ENCODE peak calls at places on chromosomes 2 and 18, in nine cellular contexts. O, W, K, U, I, M, L, A and H are unnamed samples.

GRCh38 chr2:1591978-1592907 is 152.1 kb downstream of the PXDN start:
- DNase-seq in O (peak; percentile 66), W (no peak), K (peak; percentile 91), U (peak; percentile 88), I (peak; percentile 90), M (peak; percentile 41), L (peak; percentile 72), A (no peak), H (peak; percentile 95)

GRCh38 chr2:120520929-120521912 is 175.3 kb downstream of the INHBB start:
- DNase-seq in O (peak; percentile 41), W (no peak), K (no peak), U (no peak), I (no peak), M (peak; percentile 56), L (no peak), A (no peak), H (peak; percentile 85)

GRCh38 chr2:98445708-98446577 is 1.3 kb downstream of the INPP4A start:
- DNase-seq in O (peak; percentile 24), W (no peak), K (no peak), U (peak; percentile 31), I (no peak), M (no peak), L (no peak), A (no peak), H (no peak)

GRCh38 chr18:79949571-79950439 is 1.6 kb downstream of the SLC66A2 start:
- DNase-seq in O (no peak), W (peak; percentile 44), K (no peak), U (no peak), I (peak; percentile 17), M (peak; percentile 51), L (peak; percentile 60), A (no peak), H (no peak)

GRCh38 chr2:145094353-145094752 is 574.4 kb upstream of the ZEB2 start:
- DNase-seq in O (no peak), W (no peak), K (no peak), U (peak; percentile 75), I (no peak), M (no peak), L (no peak), A (no peak), H (no peak)

GRCh38 chr2:216142540-216142939 is 33.4 kb downstream of the XRCC5 start:
- DNase-seq in O (peak; percentile 7), W (peak; percentile 58), K (no peak), U (peak; percentile 91), I (no peak), M (no peak), L (no peak), A (no peak), H (no peak)

GRCh38 chr2:45964226-45964841 is 312.9 kb downstream of the PRKCE start:
- DNase-seq in O (peak; percentile 98), W (no peak), K (peak; percentile 71), U (peak; percentile 90), I (peak; percentile 63), M (peak; percentile 85), L (peak; percentile 60), A (peak; percentile 97), H (no peak)

GRCh38 chr18:49011291-49011746 is 60.6 kb upstream of the SMAD7 start:
- DNase-seq in O (no peak), W (no peak), K (no peak), U (no peak), I (no peak), M (peak; percentile 3), L (no peak), A (no peak), H (no peak)

GRCh38 chr2:20180676-20181648 is 44.0 kb downstream of the SDC1 start:
- DNase-seq in O (no peak), W (no peak), K (no peak), U (no peak), I (no peak), M (peak; percentile 7), L (no peak), A (no peak), H (no peak)

GRCh38 chr2:142741764-142742269 is 135.6 kb upstream of the KYNU start:
- DNase-seq in O (peak; percentile 23), W (peak; percentile 46), K (no peak), U (peak; percentile 14), I (no peak), M (no peak), L (no peak), A (no peak), H (no peak)

GRCh38 chr2:178912416-178913056 is 105.3 kb upstream of the TTN start:
- DNase-seq in O (peak; percentile 85), W (no peak), K (no peak), U (peak; percentile 26), I (no peak), M (no peak), L (no peak), A (no peak), H (no peak)
- H3K36me3 ChIP-seq in O (no peaks in the 10 kb centered on the region), W (no peaks in the 10 kb centered on the region), K (no peaks in the 10 kb centered on the region), U (no peaks in the 10 kb centered on the region), I (no peaks in the 10 kb centered on the region), M (no peaks in the 10 kb centered on the region), L (no peaks in the 10 kb centered on the region), A (no peaks in the 10 kb centered on the region), H (no peaks in the 10 kb centered on the region)

DNA sequence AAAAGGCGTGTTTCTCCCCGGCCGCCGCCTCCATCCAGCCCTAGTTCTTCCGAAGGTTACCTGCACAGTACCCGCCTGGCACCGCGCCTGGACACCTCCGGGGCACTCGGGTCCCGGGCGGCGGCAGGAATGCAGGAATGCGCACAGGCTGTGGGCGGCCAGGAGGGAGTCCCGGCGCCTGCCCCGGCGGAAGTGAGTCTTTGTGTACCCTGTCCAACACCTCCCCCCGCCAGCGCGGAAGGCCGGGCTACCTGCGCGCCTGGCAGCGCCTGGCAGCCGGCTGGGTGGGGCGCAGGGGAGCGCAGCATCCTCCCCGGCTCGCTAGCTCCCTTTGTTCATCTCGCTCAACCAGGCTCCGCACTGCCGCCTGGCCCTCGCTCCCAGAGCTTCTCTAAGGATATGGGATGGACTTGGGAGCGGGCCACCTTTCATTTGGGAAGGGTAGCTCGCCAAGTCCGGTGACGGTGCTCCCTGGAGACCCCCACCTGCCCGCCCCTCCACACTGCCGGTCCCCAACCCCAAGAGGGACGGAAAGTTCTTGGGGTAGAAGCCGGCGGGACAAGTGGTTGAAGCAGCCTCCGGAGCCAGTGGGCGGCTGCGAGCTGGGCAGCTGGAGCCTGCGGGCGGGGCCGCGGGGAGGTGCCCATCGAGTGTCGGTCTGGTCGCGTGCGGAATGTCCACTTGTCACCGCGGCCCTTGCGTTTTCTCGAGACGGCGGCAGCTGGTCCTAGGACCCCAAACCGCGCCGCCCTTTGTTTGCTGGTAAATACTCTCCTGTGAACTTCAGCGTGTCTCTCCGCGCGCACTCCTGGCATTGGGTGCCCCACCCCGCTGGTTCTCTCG is 1.2 kb upstream of the ST6GAL2 start:
- DNase-seq in O (peak; percentile 37), W (peak; percentile 6), K (no peak), U (peak; percentile 25), I (peak; percentile 23), M (no peak), L (peak; percentile 30), A (no peak), H (no peak)
- H3K4me3 ChIP-seq in O (peak overlapping the region; percentile 18), W (no peak overlapping the region), K (peak overlapping the region; percentile 45), U (no peak overlapping the region), I (peak overlapping the region; percentile 26), M (no peak overlapping the region), L (peak overlapping the region; percentile 70), A (peak overlapping the region; percentile 33), H (no peak overlapping the region)

GRCh38 chr2:70994445-70995226 is at the start of gene TEX261:
- DNase-seq in O (peak; percentile 67), W (peak; percentile 93), K (peak; percentile 82), U (peak; percentile 83), I (peak; percentile 88), M (peak; percentile 88), L (peak; percentile 91), A (no peak), H (peak; percentile 96)

GRCh38 chr2:70992945-70993688 is 1.6 kb downstream of the TEX261 start:
- DNase-seq in O (no peak), W (no peak), K (peak; percentile 38), U (no peak), I (peak; percentile 9), M (no peak), L (no peak), A (no peak), H (no peak)

GRCh38 chr2:70994055-70994444 is 623 bp downstream of the TEX261 start:
- DNase-seq in O (peak; percentile 10), W (no peak), K (peak; percentile 58), U (no peak), I (no peak), M (no peak), L (no peak), A (no peak), H (no peak)

GRCh38 chr2:70993689-70993986 is 1.0 kb downstream of the TEX261 start:
- DNase-seq in O (no peak), W (no peak), K (peak; percentile 23), U (no peak), I (peak; percentile 6), M (no peak), L (no peak), A (no peak), H (no peak)

GRCh38 chr2:70995227-70995729 is 605 bp upstream of the TEX261 start:
- DNase-seq in O (peak; percentile 52), W (peak; percentile 48), K (peak; percentile 57), U (peak; percentile 31), I (peak; percentile 23), M (no peak), L (no peak), A (no peak), H (peak; percentile 76)
- TF ChIP-seq CTCF in O (peak; percentile 39), W (peak; percentile 70), K (no peak), U (peak; percentile 36), I (no peak), M (peak; percentile 16), L (peak; percentile 17), A (peak; percentile 51), H (peak; percentile 60)

GRCh38 chr18:3269900-3270299 is 8.0 kb downstream of the MYL12B start:
- DNase-seq in O (no peak), W (no peak), K (no peak), U (no peak), I (no peak), M (no peak), L (no peak), A (no peak), H (no peak)

GRCh38 chr18:3265564-3266033 is 3.7 kb downstream of the MYL12B start:
- DNase-seq in O (peak; percentile 64), W (no peak), K (no peak), U (peak; percentile 67), I (no peak), M (no peak), L (no peak), A (no peak), H (no peak)

GRCh38 chr18:3268306-3268705 is 6.4 kb downstream of the MYL12B start:
- DNase-seq in O (no peak), W (no peak), K (no peak), U (no peak), I (no peak), M (no peak), L (no peak), A (no peak), H (no peak)

GRCh38 chr18:3266062-3266608 is 4.2 kb downstream of the MYL12B start:
- DNase-seq in O (peak; percentile 93), W (no peak), K (no peak), U (no peak), I (no peak), M (peak; percentile 79), L (no peak), A (no peak), H (no peak)

DNA sequence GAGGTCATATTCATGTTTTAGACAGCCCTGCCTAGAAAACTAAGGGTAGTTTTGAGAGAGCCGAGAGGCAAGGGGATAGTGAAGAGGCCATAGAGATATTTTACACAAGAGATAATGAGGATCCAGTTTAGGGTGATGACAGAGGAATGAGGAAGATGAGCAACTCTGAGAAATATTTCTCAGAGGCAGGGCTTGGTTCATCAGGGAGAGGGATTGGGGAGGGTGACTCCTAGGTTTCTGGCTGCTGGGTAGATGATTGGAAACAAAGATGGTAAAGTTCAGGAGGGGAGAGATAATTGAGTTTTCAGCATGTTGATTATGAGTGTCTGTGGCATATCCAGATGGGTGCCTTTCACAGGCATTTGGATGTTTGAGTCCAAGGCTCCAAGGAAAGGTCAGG is 7.3 kb downstream of the MYL12B start:
- DNase-seq in O (no peak), W (no peak), K (no peak), U (no peak), I (no peak), M (no peak), L (no peak), A (no peak), H (no peak)
- H3K36me3 ChIP-seq in O (peaks cover 3% of the 10 kb centered on the region), W (peaks cover under 1% of the 10 kb centered on the region), K (peaks cover 16% of the 10 kb centered on the region), U (peaks cover 8% of the 10 kb centered on the region), I (no peaks in the 10 kb centered on the region), M (no peaks in the 10 kb centered on the region), L (peaks cover 15% of the 10 kb centered on the region), A (peaks cover 5% of the 10 kb centered on the region), H (peaks cover 3% of the 10 kb centered on the region)